ENCODE peak calls at places on chromosomes 13 and 19, in six cellular contexts. T, E, R, G, U and L are unnamed samples.

GRCh38 chr13:113013878-113014751 is 45.1 kb downstream of the MCF2L start:
- DNase-seq in T (no peak), E (no peak), R (no peak), G (no peak), U (no peak), L (no peak)

GRCh38 chr13:113123226-113124150 is 889 bp downstream of the F10 start:
- DNase-seq in T (peak; percentile 43), E (no peak), R (no peak), G (no peak), U (no peak), L (no peak)

GRCh38 chr13:65926750-65927171 is 1303.4 kb downstream of the PCDH9 start:
- DNase-seq in T (no peak), E (peak; percentile 1), R (no peak), G (peak; percentile 52), U (no peak), L (no peak)

GRCh38 chr13:40059540-40060232 is 404.2 kb downstream of the COG6 start:
- DNase-seq in T (no peak), E (no peak), R (peak; percentile 10), G (no peak), U (no peak), L (no peak)

GRCh38 chr13:42981317-42981716 is 10.7 kb downstream of the EPSTI1 start:
- DNase-seq in T (no peak), E (no peak), R (peak; percentile 96), G (no peak), U (no peak), L (no peak)

GRCh38 chr13:101576977-101577376 is 124.5 kb downstream of the ITGBL1 start:
- DNase-seq in T (no peak), E (no peak), R (no peak), G (no peak), U (no peak), L (no peak)

GRCh38 chr19:42242071-42242511 is 311 bp downstream of the GSK3A start:
- DNase-seq in T (no peak), E (no peak), R (peak; percentile 13), G (no peak), U (no peak), L (no peak)

GRCh38 chr19:42563352-42564210 is 31.1 kb downstream of the CEACAM8 start:
- DNase-seq in T (peak; percentile 64), E (no peak), R (peak; percentile 40), G (peak; percentile 20), U (no peak), L (peak; percentile 36)

GRCh38 chr13:51122868-51123267 is 11.8 kb upstream of the C13orf42 start:
- DNase-seq in T (no peak), E (no peak), R (no peak), G (no peak), U (no peak), L (no peak)

GRCh38 chr19:48246101-48246500 is 9.6 kb downstream of the CARD8 start:
- DNase-seq in T (no peak), E (no peak), R (no peak), G (no peak), U (no peak), L (no peak)
- H3K4me3 ChIP-seq in T (no peak overlapping the region), E (no peak overlapping the region), R (no peak overlapping the region), G (no peak overlapping the region), U (no peak overlapping the region), L (no peak overlapping the region)

GRCh38 chr19:9911524-9911923 is 24.8 kb downstream of the OLFM2 start:
- DNase-seq in T (no peak), E (no peak), R (no peak), G (no peak), U (no peak), L (no peak)

GRCh38 chr19:9912551-9913236 is 23.6 kb downstream of the OLFM2 start:
- DNase-seq in T (no peak), E (no peak), R (no peak), G (no peak), U (no peak), L (no peak)

GRCh38 chr19:9914001-9914314 is 22.4 kb downstream of the OLFM2 start:
- DNase-seq in T (no peak), E (no peak), R (no peak), G (no peak), U (no peak), L (no peak)

GRCh38 chr19:9914315-9915207 is 21.8 kb downstream of the OLFM2 start:
- DNase-seq in T (peak; percentile 84), E (peak; percentile 61), R (peak; percentile 72), G (peak; percentile 70), U (peak; percentile 32), L (peak; percentile 72)

DNA sequence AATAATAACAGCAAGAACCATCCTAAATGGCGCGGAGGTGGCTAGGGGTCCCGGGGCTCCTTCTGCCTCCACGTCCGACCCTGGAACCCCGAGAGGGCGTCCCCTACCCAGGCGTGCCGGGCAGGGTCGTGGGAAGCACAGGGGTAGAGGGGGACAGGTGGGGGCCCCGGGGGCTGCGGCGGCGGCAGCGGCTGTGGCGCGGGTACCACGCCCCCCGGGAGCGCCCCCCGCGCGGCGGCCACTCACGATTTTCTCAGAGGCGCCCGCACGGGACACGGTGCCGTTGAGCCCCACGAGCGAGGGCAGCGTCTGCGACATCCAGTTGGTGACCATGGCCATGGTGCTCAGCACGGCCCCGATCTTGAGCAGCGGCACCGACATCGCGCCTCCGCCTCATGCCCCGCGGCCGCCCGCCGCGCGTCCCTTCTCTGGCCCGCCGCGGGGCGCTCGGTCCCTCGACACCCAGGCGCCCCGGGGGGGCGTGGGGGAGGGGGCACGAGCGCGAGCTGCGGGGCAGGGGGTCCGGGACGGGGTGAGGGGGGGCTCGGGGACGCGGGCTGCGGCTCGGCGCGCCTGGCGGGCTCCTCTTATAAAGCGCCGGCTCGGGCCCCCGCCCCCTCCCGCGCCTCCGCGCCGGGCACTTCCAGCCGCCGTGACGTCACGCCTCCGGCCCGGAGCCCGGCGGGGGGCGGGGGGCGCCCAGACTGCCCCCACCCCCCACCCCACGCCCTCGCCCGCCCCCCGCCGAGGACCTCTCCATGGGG is 22.9 kb downstream of the OLFM2 start:
- DNase-seq in T (no peak), E (no peak), R (no peak), G (no peak), U (no peak), L (no peak)
- H3K4me3 ChIP-seq in T (peak overlapping the region; percentile 49), E (peak overlapping the region; percentile 63), R (peak overlapping the region; percentile 55), G (peak overlapping the region; percentile 44), U (peak overlapping the region; percentile 49), L (peak overlapping the region; percentile 49)

DNA sequence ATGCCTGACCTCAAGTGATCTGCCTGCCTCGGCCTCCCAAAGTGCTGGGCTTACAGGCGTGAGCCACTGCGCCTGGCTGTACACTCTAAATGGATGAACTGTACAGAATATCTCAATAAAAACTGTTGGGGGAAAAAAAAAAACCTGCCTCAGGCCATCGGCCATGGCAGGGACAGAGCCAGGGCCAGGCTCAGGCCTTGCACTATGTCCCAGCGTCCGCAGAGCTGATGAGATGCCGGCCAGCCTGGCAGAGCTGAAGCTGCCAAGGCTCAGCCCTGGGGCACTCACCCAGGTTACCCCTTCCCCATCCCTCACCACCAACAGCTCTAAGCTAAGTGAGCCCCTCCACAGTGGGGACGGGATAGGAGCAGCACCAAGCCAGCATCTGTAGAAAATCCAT is 6.1 kb downstream of the PPP6R1 start:
- DNase-seq in T (no peak), E (no peak), R (no peak), G (no peak), U (no peak), L (no peak)
- H3K4me3 ChIP-seq in T (peak overlapping the region; percentile 93), E (no peak overlapping the region), R (no peak overlapping the region), G (no peak overlapping the region), U (no peak overlapping the region), L (no peak overlapping the region)

GRCh38 chr19:12596927-12597548 is 13.6 kb downstream of the ZNF490 start:
- DNase-seq in T (peak; percentile 32), E (peak; percentile 44), R (no peak), G (no peak), U (no peak), L (no peak)
- H3K4me3 ChIP-seq in T (no peak overlapping the region), E (peak overlapping the region; percentile 40), R (no peak overlapping the region), G (no peak overlapping the region), U (no peak overlapping the region), L (peak overlapping the region; percentile 3)

GRCh38 chr19:49512970-49513745 is 697 bp downstream of the FCGRT start:
- DNase-seq in T (peak; percentile 85), E (no peak), R (no peak), G (peak; percentile 70), U (no peak), L (no peak)
- H3K4me3 ChIP-seq in T (peak overlapping the region; percentile 84), E (peak overlapping the region; percentile 46), R (peak overlapping the region; percentile 69), G (peak overlapping the region; percentile 73), U (peak overlapping the region; percentile 82), L (peak overlapping the region; percentile 66)

DNA sequence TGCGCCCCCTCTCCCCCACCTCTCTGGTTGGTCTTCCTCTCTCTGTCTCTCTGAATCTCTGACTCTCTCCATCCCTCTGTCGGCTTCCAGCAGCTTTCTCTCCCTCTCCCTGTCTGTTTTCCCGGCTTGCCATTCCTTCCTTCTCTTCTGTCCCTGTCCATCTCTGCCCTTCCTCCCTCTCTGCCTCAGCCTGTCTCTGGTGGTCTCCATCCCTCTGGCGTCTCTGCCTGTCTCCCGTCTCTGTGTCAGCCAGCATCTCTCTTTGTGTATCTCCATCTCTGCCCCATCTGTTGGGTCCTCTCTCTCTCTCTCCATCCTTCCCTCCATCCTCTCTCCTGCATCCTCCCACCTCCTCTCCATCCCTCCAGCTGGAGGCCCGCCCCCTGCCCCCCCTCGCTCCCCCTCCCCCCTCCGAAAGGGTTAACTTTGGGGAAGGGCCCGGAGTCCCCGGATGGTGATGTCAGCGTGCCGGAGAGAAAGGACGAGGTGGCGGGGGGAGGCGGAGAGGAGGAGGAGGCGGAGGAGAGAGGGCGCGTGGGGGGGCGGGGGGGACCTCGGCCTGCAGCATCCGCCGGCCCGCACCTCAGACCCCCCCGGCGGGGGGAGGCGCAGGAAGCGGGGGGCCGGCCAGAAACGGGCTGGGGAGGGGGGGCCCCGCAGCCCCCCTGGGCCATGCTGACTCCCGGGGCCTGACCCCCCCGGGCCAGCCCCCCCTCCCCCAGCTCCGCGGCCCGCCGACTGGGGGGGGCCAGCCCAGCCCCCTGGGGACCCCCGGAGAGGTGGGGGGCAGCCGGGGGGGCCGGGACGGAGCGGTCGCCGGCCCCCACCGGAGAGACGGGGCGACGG is at the start of gene BRSK1:
- DNase-seq in T (peak; percentile 65), E (no peak), R (peak; percentile 48), G (peak; percentile 58), U (no peak), L (peak; percentile 40)
- H3K4me3 ChIP-seq in T (peak within 1 kb of the TSS; percentile 41), E (peak within 1 kb of the TSS; percentile 40), R (peak within 1 kb of the TSS; percentile 55), G (peak within 1 kb of the TSS; percentile 45), U (peak within 1 kb of the TSS; percentile 55), L (peak within 1 kb of the TSS; percentile 45)

GRCh38 chr19:35347171-35347929 is at the start of gene FFAR1:
- DNase-seq in T (peak; percentile 70), E (no peak), R (no peak), G (no peak), U (peak; percentile 29), L (no peak)
- H3K4me3 ChIP-seq in T (no peak within 1 kb of the TSS), E (no peak within 1 kb of the TSS), R (no peak within 1 kb of the TSS), G (no peak within 1 kb of the TSS), U (no peak within 1 kb of the TSS), L (no peak within 1 kb of the TSS)